ENCODE peak calls at places on chromosomes 3 and 15, in four cellular contexts. One of them, this sample, is unnamed.

GRCh38 chr3:173977747-173978146 is 580.2 kb downstream of the NLGN1 start:
- DNase-seq in central memory CD4-positive, alpha-beta T cell: no peak
- DNase-seq in IMR-90: peak; percentile 81
- DNase-seq in A673: no peak
- DNase-seq in this sample: peak; percentile 81

GRCh38 chr15:89899303-89899946 is 5.6 kb upstream of the AP3S2 start:
- DNase-seq in IMR-90: no peak
- DNase-seq in central memory CD4-positive, alpha-beta T cell: no peak
- DNase-seq in A673: no peak
- DNase-seq in this sample: no peak

GRCh38 chr3:185645596-185646381 is 59.7 kb downstream of the SENP2 start:
- DNase-seq in IMR-90: no peak
- DNase-seq in A673: no peak
- DNase-seq in central memory CD4-positive, alpha-beta T cell: no peak
- DNase-seq in this sample: no peak

GRCh38 chr3:185931777-185932176 is 6.0 kb downstream of the TRA2B start:
- DNase-seq in IMR-90: no peak
- DNase-seq in central memory CD4-positive, alpha-beta T cell: no peak
- DNase-seq in A673: no peak
- DNase-seq in this sample: no peak

GRCh38 chr3:66822059-66823009 is 175.8 kb upstream of the KBTBD8 start:
- DNase-seq in IMR-90: peak; percentile 67
- DNase-seq in A673: peak; percentile 46
- DNase-seq in central memory CD4-positive, alpha-beta T cell: peak; percentile 51
- DNase-seq in this sample: peak; percentile 33

GRCh38 chr3:133662256-133662773 is 574 bp upstream of the TOPBP1 start:
- DNase-seq in A673: peak; percentile 34
- DNase-seq in central memory CD4-positive, alpha-beta T cell: no peak
- DNase-seq in IMR-90: peak; percentile 27
- DNase-seq in this sample: peak; percentile 36

GRCh38 chr3:71258116-71258515 is 325.4 kb downstream of the FOXP1 start:
- DNase-seq in A673: peak; percentile 19
- DNase-seq in central memory CD4-positive, alpha-beta T cell: no peak
- DNase-seq in IMR-90: peak; percentile 78
- DNase-seq in this sample: peak; percentile 96

GRCh38 chr15:74134387-74135027 is 4.1 kb downstream of the ISLR2 start:
- DNase-seq in A673: no peak
- DNase-seq in central memory CD4-positive, alpha-beta T cell: no peak
- DNase-seq in IMR-90: peak; percentile 23
- DNase-seq in this sample: no peak

GRCh38 chr3:192212335-192212734 is 515.0 kb downstream of the FGF12 start:
- DNase-seq in IMR-90: no peak
- DNase-seq in A673: no peak
- DNase-seq in central memory CD4-positive, alpha-beta T cell: no peak
- DNase-seq in this sample: no peak

GRCh38 chr3:185455860-185456259 is 43.0 kb downstream of the TMEM41A start:
- DNase-seq in IMR-90: no peak
- DNase-seq in central memory CD4-positive, alpha-beta T cell: no peak
- DNase-seq in A673: no peak
- DNase-seq in this sample: no peak

GRCh38 chr3:43852066-43852465 is 161.3 kb downstream of the ABHD5 start:
- DNase-seq in IMR-90: peak; percentile 76
- DNase-seq in central memory CD4-positive, alpha-beta T cell: no peak
- DNase-seq in A673: no peak
- DNase-seq in this sample: peak; percentile 50

GRCh38 chr3:38397320-38397719 is 50.7 kb downstream of the XYLB start:
- DNase-seq in IMR-90: peak; percentile 47
- DNase-seq in A673: peak; percentile 1
- DNase-seq in central memory CD4-positive, alpha-beta T cell: no peak
- DNase-seq in this sample: peak; percentile 13

GRCh38 chr15:72203507-72203837 is 5.9 kb upstream of the GRAMD2A start:
- DNase-seq in central memory CD4-positive, alpha-beta T cell: no peak
- DNase-seq in A673: no peak
- DNase-seq in IMR-90: peak; percentile 90
- DNase-seq in this sample: peak; percentile 80

GRCh38 chr3:55157736-55158135 is 229.9 kb upstream of the LRTM1 start:
- DNase-seq in central memory CD4-positive, alpha-beta T cell: no peak
- DNase-seq in IMR-90: peak; percentile 47
- DNase-seq in A673: no peak
- DNase-seq in this sample: peak; percentile 83

GRCh38 chr15:45111390-45112142 is 2.4 kb downstream of the DUOX2 start:
- DNase-seq in A673: no peak
- DNase-seq in central memory CD4-positive, alpha-beta T cell: no peak
- DNase-seq in IMR-90: no peak
- DNase-seq in this sample: no peak

GRCh38 chr15:89155656-89156055 is 65.7 kb downstream of the RLBP1 start:
- DNase-seq in A673: no peak
- DNase-seq in central memory CD4-positive, alpha-beta T cell: no peak
- DNase-seq in IMR-90: no peak
- DNase-seq in this sample: no peak

GRCh38 chr3:11001020-11001657 is 8.6 kb downstream of the SLC6A1 start:
- DNase-seq in IMR-90: no peak
- DNase-seq in A673: peak; percentile 17
- DNase-seq in central memory CD4-positive, alpha-beta T cell: no peak
- DNase-seq in this sample: no peak

GRCh38 chr3:20100106-20100605 is 59.9 kb downstream of the KAT2B start:
- DNase-seq in IMR-90: no peak
- DNase-seq in A673: no peak
- DNase-seq in central memory CD4-positive, alpha-beta T cell: no peak
- DNase-seq in this sample: no peak

GRCh38 chr3:43879166-43879565 is 188.4 kb downstream of the ABHD5 start:
- DNase-seq in central memory CD4-positive, alpha-beta T cell: no peak
- DNase-seq in IMR-90: no peak
- DNase-seq in A673: peak; percentile 23
- DNase-seq in this sample: no peak

GRCh38 chr15:31606261-31606669 is 279.6 kb downstream of the KLF13 start:
- DNase-seq in IMR-90: peak; percentile 95
- DNase-seq in central memory CD4-positive, alpha-beta T cell: no peak
- DNase-seq in A673: no peak
- DNase-seq in this sample: peak; percentile 57

GRCh38 chr3:172716476-172716875 is 5.6 kb upstream of the NCEH1 start:
- DNase-seq in IMR-90: no peak
- DNase-seq in A673: no peak
- DNase-seq in central memory CD4-positive, alpha-beta T cell: no peak
- DNase-seq in this sample: no peak

GRCh38 chr3:48919215-48920138 is 835 bp downstream of the ARIH2 start:
- DNase-seq in IMR-90: peak; percentile 50
- DNase-seq in central memory CD4-positive, alpha-beta T cell: peak; percentile 66
- DNase-seq in A673: peak; percentile 64
- DNase-seq in this sample: peak; percentile 42

GRCh38 chr3:37229740-37230139 is 55.4 kb upstream of the LRRFIP2 start:
- DNase-seq in central memory CD4-positive, alpha-beta T cell: no peak
- DNase-seq in IMR-90: no peak
- DNase-seq in A673: no peak
- DNase-seq in this sample: no peak

GRCh38 chr3:50177346-50177745 is 14.1 kb upstream of the GNAT1 start:
- DNase-seq in A673: no peak
- DNase-seq in IMR-90: no peak
- DNase-seq in central memory CD4-positive, alpha-beta T cell: no peak
- DNase-seq in this sample: no peak

GRCh38 chr15:23472678-23473077 is 25.6 kb upstream of the GOLGA6L2 start:
- DNase-seq in central memory CD4-positive, alpha-beta T cell: no peak
- DNase-seq in IMR-90: no peak
- DNase-seq in A673: no peak
- DNase-seq in this sample: peak; percentile 13

GRCh38 chr3:153166206-153166605 is 4.2 kb downstream of the RAP2B start:
- DNase-seq in central memory CD4-positive, alpha-beta T cell: peak; percentile 24
- DNase-seq in A673: no peak
- DNase-seq in IMR-90: peak; percentile 33
- DNase-seq in this sample: peak; percentile 30

GRCh38 chr3:39202094-39202493 is 9.7 kb upstream of the XIRP1 start:
- DNase-seq in A673: no peak
- DNase-seq in central memory CD4-positive, alpha-beta T cell: no peak
- DNase-seq in IMR-90: no peak
- DNase-seq in this sample: no peak

GRCh38 chr15:42275780-42276395 is 2.7 kb upstream of the TMEM87A start:
- DNase-seq in A673: no peak
- DNase-seq in central memory CD4-positive, alpha-beta T cell: no peak
- DNase-seq in IMR-90: no peak
- DNase-seq in this sample: no peak

This sample was measured in astrocyte.